ENCODE peak calls at places on chromosomes 4 and X, in six cellular contexts. P, F, O, S, I and G are unnamed samples.

GRCh38 chr4:115720611-115721010 is 607.2 kb upstream of the NDST4 start:
- DNase-seq in P (no peak), F (no peak), O (no peak), S (no peak), I (no peak), G (no peak)

GRCh38 chr4:112361181-112361791 is 64.1 kb downstream of the ALPK1 start:
- DNase-seq in P (peak; percentile 4), F (no peak), O (no peak), S (no peak), I (peak; percentile 26), G (peak; percentile 39)

GRCh38 chrX:145727476-145727875 is 90.2 kb upstream of the SLITRK2 start:
- DNase-seq in P (peak; percentile 52), F (no peak), O (no peak), S (no peak), I (no peak), G (no peak)

GRCh38 chr4:77430847-77431246 is 174.8 kb upstream of the CXCL13 start:
- DNase-seq in P (no peak), F (no peak), O (no peak), S (no peak), I (no peak), G (no peak)

GRCh38 chr4:12716896-12717295 is 767.2 kb downstream of the RAB28 start:
- DNase-seq in P (no peak), F (no peak), O (no peak), S (no peak), I (no peak), G (no peak)

GRCh38 chr4:179989975-179990374 is 2253.2 kb upstream of the TENM3 start:
- DNase-seq in P (no peak), F (no peak), O (no peak), S (no peak), I (no peak), G (no peak)

GRCh38 chr4:5142726-5143125 is 91.4 kb downstream of the STK32B start:
- DNase-seq in P (peak; percentile 59), F (no peak), O (no peak), S (no peak), I (peak; percentile 24), G (peak; percentile 15)

GRCh38 chrX:155662297-155662696 is 49.5 kb upstream of the TMLHE start:
- DNase-seq in P (peak; percentile 7), F (no peak), O (no peak), S (no peak), I (peak; percentile 17), G (no peak)

GRCh38 chrX:27883468-27884092 is 75.8 kb downstream of the MAGEB10 start:
- DNase-seq in P (no peak), F (no peak), O (no peak), S (no peak), I (no peak), G (no peak)

GRCh38 chrX:23333842-23334535 is 660 bp upstream of the PTCHD1 start:
- DNase-seq in P (no peak), F (peak; percentile 56), O (no peak), S (no peak), I (no peak), G (no peak)

GRCh38 chrX:46624090-46624786 is 50.7 kb downstream of the CHST7 start:
- DNase-seq in P (no peak), F (no peak), O (no peak), S (no peak), I (no peak), G (no peak)

GRCh38 chr4:74660866-74661265 is 133.5 kb downstream of the BTC start:
- DNase-seq in P (no peak), F (no peak), O (no peak), S (no peak), I (no peak), G (no peak)

GRCh38 chr4:138290803-138291202 is 48.7 kb upstream of the SLC7A11 start:
- DNase-seq in P (peak; percentile 2), F (no peak), O (no peak), S (no peak), I (peak; percentile 45), G (no peak)

GRCh38 chr4:7905461-7905915 is 34.2 kb downstream of the AFAP1 start:
- DNase-seq in P (peak; percentile 91), F (no peak), O (no peak), S (no peak), I (no peak), G (no peak)

GRCh38 chr4:4860803-4861591 is 1.5 kb downstream of the MSX1 start:
- DNase-seq in P (peak; percentile 53), F (peak; percentile 86), O (no peak), S (no peak), I (no peak), G (no peak)

GRCh38 chrX:113510586-113510985 is 670.0 kb upstream of the AMOT start:
- DNase-seq in P (peak; percentile 6), F (no peak), O (no peak), S (no peak), I (no peak), G (no peak)

GRCh38 chr4:109025471-109026076 is 262.7 kb upstream of the ETNPPL start:
- DNase-seq in P (no peak), F (no peak), O (no peak), S (no peak), I (no peak), G (no peak)

GRCh38 chr4:184232212-184232611 is 14.5 kb upstream of the ENPP6 start:
- DNase-seq in P (no peak), F (no peak), O (no peak), S (no peak), I (no peak), G (no peak)

GRCh38 chrX:40887476-40887875 is 152.1 kb upstream of the MED14 start:
- DNase-seq in P (no peak), F (no peak), O (no peak), S (no peak), I (no peak), G (no peak)

GRCh38 chrX:67523932-67524331 is 19.9 kb upstream of the AR start:
- DNase-seq in P (no peak), F (no peak), O (no peak), S (no peak), I (no peak), G (no peak)

GRCh38 chr4:124862261-124862660 is 149.7 kb upstream of the ANKRD50 start:
- DNase-seq in P (peak; percentile 51), F (no peak), O (no peak), S (no peak), I (no peak), G (no peak)

GRCh38 chr4:79294064-79294463 is 31.8 kb downstream of the NAA11 start:
- DNase-seq in P (peak; percentile 54), F (no peak), O (no peak), S (no peak), I (peak; percentile 58), G (no peak)

GRCh38 chrX:151982217-151982616 is 7.7 kb upstream of the GABRE start:
- DNase-seq in P (peak; percentile 85), F (no peak), O (no peak), S (no peak), I (peak; percentile 94), G (no peak)

GRCh38 chrX:7159132-7159861 is 11.3 kb upstream of the PUDP start:
- DNase-seq in P (peak; percentile 20), F (no peak), O (no peak), S (no peak), I (no peak), G (no peak)

GRCh38 chr4:48472794-48473193 is 10.3 kb upstream of the SLC10A4 start:
- DNase-seq in P (no peak), F (no peak), O (no peak), S (no peak), I (no peak), G (no peak)

GRCh38 chrX:34734383-34734782 is 77.3 kb upstream of the TMEM47 start:
- DNase-seq in P (peak; percentile 38), F (no peak), O (no peak), S (no peak), I (no peak), G (no peak)

GRCh38 chr4:17336524-17336941 is 175.4 kb downstream of the QDPR start:
- DNase-seq in P (no peak), F (peak; percentile 40), O (peak; percentile 34), S (peak; percentile 55), I (peak; percentile 80), G (peak; percentile 79)

GRCh38 chrX:154049209-154050112 is 29.8 kb upstream of the IRAK1 start:
- DNase-seq in P (no peak), F (no peak), O (no peak), S (no peak), I (no peak), G (no peak)

GRCh38 chr4:610411-611261 is 14.7 kb upstream of the PDE6B start:
- DNase-seq in P (peak; percentile 76), F (peak; percentile 62), O (no peak), S (no peak), I (peak; percentile 30), G (no peak)

GRCh38 chr4:129929052-129929451 is 833.1 kb downstream of the C4orf33 start:
- DNase-seq in P (peak; percentile 1), F (no peak), O (no peak), S (no peak), I (peak; percentile 26), G (no peak)

GRCh38 chr4:11729548-11729947 is 300.9 kb upstream of the HS3ST1 start:
- DNase-seq in P (peak; percentile 59), F (no peak), O (no peak), S (no peak), I (peak; percentile 46), G (no peak)

GRCh38 chr4:7199771-7200441 is 7.6 kb downstream of the SORCS2 start:
- DNase-seq in P (no peak), F (peak; percentile 56), O (no peak), S (no peak), I (no peak), G (no peak)

GRCh38 chrX:8879750-8880149 is 78.6 kb upstream of the FAM9A start:
- DNase-seq in P (peak; percentile 26), F (no peak), O (no peak), S (no peak), I (peak; percentile 45), G (peak; percentile 27)

GRCh38 chr4:133555671-133556070 is 406.6 kb downstream of the PCDH10 start:
- DNase-seq in P (no peak), F (no peak), O (no peak), S (no peak), I (no peak), G (no peak)

GRCh38 chr4:185033950-185034349 is 15.7 kb downstream of the HELT start:
- DNase-seq in P (peak; percentile 38), F (no peak), O (no peak), S (no peak), I (no peak), G (no peak)

GRCh38 chr4:164935363-164935762 is 42.1 kb downstream of the TRIM61 start:
- DNase-seq in P (no peak), F (no peak), O (no peak), S (no peak), I (peak; percentile 19), G (no peak)

GRCh38 chr4:106793933-106794332 is 242.2 kb downstream of the DKK2 start:
- DNase-seq in P (no peak), F (no peak), O (no peak), S (no peak), I (no peak), G (no peak)

GRCh38 chr4:113901994-113902787 is 77.3 kb downstream of the ARSJ start:
- DNase-seq in P (no peak), F (no peak), O (peak; percentile 40), S (peak; percentile 66), I (peak; percentile 96), G (peak; percentile 41)

GRCh38 chrX:120308959-120309872 is 2.0 kb downstream of the TMEM255A start:
- DNase-seq in P (peak; percentile 40), F (peak; percentile 84), O (peak; percentile 35), S (peak; percentile 54), I (no peak), G (no peak)